ENCODE peak calls at places on chromosomes 12 and 14, in six cellular contexts. E, P, D, A, X and I are unnamed samples.

GRCh38 chr14:38209572-38210159 is 2.0 kb downstream of the SSTR1 start:
- DNase-seq in E (peak), P (peak), D (no peak), A (no peak), X (no peak), I (no peak)

GRCh38 chr14:104976198-104977007 is 1.8 kb downstream of the AHNAK2 start:
- DNase-seq in E (peak), P (peak), D (peak), A (peak), X (peak), I (peak)

GRCh38 chr12:91887957-91888356 is 257.7 kb downstream of the BTG1 start:
- DNase-seq in E (no peak), P (no peak), D (no peak), A (no peak), X (no peak), I (no peak)

GRCh38 chr12:57993834-57994233 is 52.5 kb downstream of the ATP23 start:
- DNase-seq in E (no peak), P (no peak), D (no peak), A (no peak), X (no peak), I (no peak)

GRCh38 chr14:79405511-79405910 is 805.8 kb downstream of the DIO2 start:
- DNase-seq in E (no peak), P (no peak), D (no peak), A (no peak), X (no peak), I (no peak)

GRCh38 chr12:93777249-93777648 is 100.1 kb downstream of the CRADD start:
- DNase-seq in E (no peak), P (no peak), D (no peak), A (peak), X (peak), I (peak)

GRCh38 chr12:127729381-127729780 is 537.6 kb upstream of the TMEM132C start:
- DNase-seq in E (no peak), P (no peak), D (no peak), A (no peak), X (no peak), I (peak)

GRCh38 chr12:103241184-103241583 is 254.6 kb downstream of the C12orf42 start:
- DNase-seq in E (peak), P (no peak), D (no peak), A (no peak), X (peak), I (no peak)

GRCh38 chr14:34593740-34594375 is 36.1 kb downstream of the SNX6 start:
- DNase-seq in E (no peak), P (no peak), D (no peak), A (no peak), X (peak), I (peak)

GRCh38 chr14:92581966-92582566 is 68.5 kb downstream of the RIN3 start:
- DNase-seq in E (no peak), P (no peak), D (no peak), A (no peak), X (no peak), I (no peak)

GRCh38 chr12:10722905-10723866 is at the start of gene YBX3:
- DNase-seq in E (peak), P (peak), D (peak), A (peak), X (peak), I (peak)

GRCh38 chr14:105488781-105489606 is 2.1 kb upstream of the TEDC1 start:
- DNase-seq in E (no peak), P (peak), D (peak), A (no peak), X (no peak), I (no peak)

GRCh38 chr12:124503305-124503704 is 64.1 kb downstream of the NCOR2 start:
- DNase-seq in E (no peak), P (no peak), D (no peak), A (no peak), X (no peak), I (no peak)

GRCh38 chr12:10190558-10191388 is 11.9 kb downstream of the TMEM52B start:
- DNase-seq in E (peak), P (peak), D (peak), A (peak), X (peak), I (peak)

GRCh38 chr12:131415781-131416180 is 295.1 kb upstream of the SFSWAP start:
- DNase-seq in E (no peak), P (no peak), D (no peak), A (no peak), X (peak), I (no peak)

GRCh38 chr14:75433631-75434556 is 6.1 kb downstream of the JDP2 start:
- DNase-seq in E (no peak), P (no peak), D (no peak), A (no peak), X (no peak), I (no peak)

GRCh38 chr12:109772622-109773321 is 59.1 kb downstream of the FAM222A start:
- DNase-seq in E (peak), P (no peak), D (no peak), A (no peak), X (peak), I (no peak)

GRCh38 chr14:68193970-68194634 is 374.5 kb downstream of the RAD51B start:
- DNase-seq in E (no peak), P (no peak), D (no peak), A (no peak), X (no peak), I (no peak)

GRCh38 chr12:95633049-95633545 is 81.8 kb upstream of the USP44 start:
- DNase-seq in E (peak), P (no peak), D (no peak), A (peak), X (peak), I (peak)

GRCh38 chr12:30965613-30965985 is 39.1 kb downstream of the TSPAN11 start:
- DNase-seq in E (no peak), P (no peak), D (no peak), A (no peak), X (no peak), I (no peak)

GRCh38 chr12:121872546-121873223 is 14.0 kb upstream of the HPD start:
- DNase-seq in E (no peak), P (peak), D (peak), A (peak), X (peak), I (peak)

GRCh38 chr14:92511472-92512247 is 1.9 kb upstream of the RIN3 start:
- DNase-seq in E (no peak), P (no peak), D (no peak), A (no peak), X (peak), I (peak)

GRCh38 chr12:24359418-24359817 is 409.9 kb upstream of the SOX5 start:
- DNase-seq in E (no peak), P (no peak), D (no peak), A (no peak), X (no peak), I (no peak)

GRCh38 chr14:69291891-69292586 is 32.1 kb downstream of the GALNT16 start:
- DNase-seq in E (no peak), P (no peak), D (no peak), A (peak), X (no peak), I (no peak)

GRCh38 chr14:98185036-98185435 is 1087.0 kb downstream of the BCL11B start:
- DNase-seq in E (no peak), P (no peak), D (no peak), A (no peak), X (no peak), I (no peak)

GRCh38 chr14:24232645-24233537 is at the start of gene GMPR2:
- DNase-seq in E (no peak), P (no peak), D (no peak), A (no peak), X (peak), I (no peak)

GRCh38 chr14:93049867-93050331 is 65.8 kb downstream of the ITPK1 start:
- DNase-seq in E (no peak), P (peak), D (no peak), A (peak), X (peak), I (no peak)

GRCh38 chr12:91127751-91128150 is 16.5 kb upstream of the LUM start:
- DNase-seq in E (no peak), P (no peak), D (no peak), A (no peak), X (no peak), I (peak)

GRCh38 chr14:101838476-101838875 is 77.0 kb downstream of the PPP2R5C start:
- DNase-seq in E (no peak), P (peak), D (no peak), A (no peak), X (no peak), I (no peak)

GRCh38 chr12:75489613-75490210 is 9.2 kb downstream of the GLIPR1 start:
- DNase-seq in E (no peak), P (no peak), D (no peak), A (no peak), X (peak), I (no peak)

GRCh38 chr12:82781288-82782078 is 94.8 kb downstream of the TMTC2 start:
- DNase-seq in E (no peak), P (no peak), D (no peak), A (no peak), X (no peak), I (no peak)

GRCh38 chr12:31906581-31907286 is 52.5 kb upstream of the RESF1 start:
- DNase-seq in E (peak), P (no peak), D (no peak), A (no peak), X (no peak), I (no peak)

DNA sequence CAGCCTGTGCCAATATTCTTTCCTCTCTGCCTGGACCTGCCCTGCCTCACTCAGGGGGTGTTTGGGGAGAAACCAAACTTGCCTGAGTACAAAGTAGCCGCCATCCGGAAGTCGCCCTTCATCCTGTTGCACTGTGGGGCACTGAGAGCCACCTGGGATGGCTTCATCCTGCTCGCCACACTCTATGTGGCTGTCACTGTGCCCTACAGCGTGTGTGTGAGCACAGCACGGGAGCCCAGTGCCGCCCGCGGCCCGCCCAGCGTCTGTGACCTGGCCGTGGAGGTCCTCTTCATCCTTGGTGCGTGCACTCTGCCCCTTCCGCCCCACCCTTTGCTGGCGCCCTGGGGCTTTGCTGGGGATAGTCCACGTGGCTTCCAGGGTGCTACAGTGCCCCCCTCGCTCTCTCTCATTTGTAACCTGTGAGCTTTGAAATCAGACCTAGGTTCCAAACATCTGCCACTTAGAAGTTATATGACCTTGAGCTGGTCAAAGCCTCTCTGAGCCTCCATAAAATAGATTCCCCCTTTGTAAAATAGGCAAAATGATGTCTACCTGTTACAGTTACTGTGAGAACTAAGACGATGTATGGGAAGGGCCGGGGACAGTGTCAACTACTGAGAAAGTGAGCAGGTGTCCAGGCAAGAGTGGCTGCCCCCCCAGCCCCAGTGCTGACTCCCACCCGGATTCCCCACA is 4.5 kb downstream of the KCNH3 start:
- DNase-seq in E (peak), P (no peak), D (no peak), A (no peak), X (peak), I (no peak)
- H3K4me3 ChIP-seq in E (no peak), P (no peak), D (no peak), A (no peak), X (no peak), I (no peak)

GRCh38 chr14:61587397-61587713 is 108.0 kb upstream of the HIF1A start:
- DNase-seq in E (no peak), P (no peak), D (no peak), A (no peak), X (no peak), I (no peak)
- H3K27ac ChIP-seq in E (peak), P (no peak), D (peak), A (peak), X (peak), I (peak)

GRCh38 chr14:50785506-50786063 is 45.4 kb downstream of the NIN start:
- DNase-seq in E (no peak), P (no peak), D (no peak), A (no peak), X (no peak), I (no peak)
- H3K4me3 ChIP-seq in E (no peak), P (no peak), D (no peak), A (no peak), X (no peak), I (no peak)

DNA sequence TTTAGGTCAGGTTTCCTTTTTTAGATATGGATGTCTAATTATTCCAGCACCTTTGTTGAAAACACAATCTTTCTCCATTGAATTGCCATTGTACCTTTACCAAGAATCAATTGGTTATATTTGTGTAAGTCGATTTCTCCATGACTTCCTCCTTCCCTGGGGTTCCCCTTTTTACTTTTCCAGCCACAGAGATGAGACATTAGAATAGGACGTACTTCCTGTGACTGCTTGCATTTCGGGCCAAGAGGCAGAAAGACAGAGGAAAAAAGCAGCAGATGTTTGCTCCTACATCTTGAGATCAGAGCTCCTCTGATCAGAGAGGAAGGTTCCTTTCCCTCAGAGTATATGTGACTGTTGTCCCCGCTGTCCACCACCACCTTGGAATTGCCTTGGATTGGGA is 453.7 kb upstream of the RGS6 start:
- DNase-seq in E (no peak), P (no peak), D (no peak), A (no peak), X (peak), I (peak)
- H3K27ac ChIP-seq in E (peak), P (no peak), D (no peak), A (peak), X (peak), I (peak)

GRCh38 chr12:6786416-6787094 is 2.8 kb upstream of the CD4 start:
- DNase-seq in E (no peak), P (no peak), D (no peak), A (no peak), X (no peak), I (no peak)

GRCh38 chr12:6791931-6792520 is 2.7 kb downstream of the CD4 start:
- DNase-seq in E (no peak), P (no peak), D (no peak), A (no peak), X (no peak), I (no peak)

GRCh38 chr12:6790496-6791150 is 1.3 kb downstream of the CD4 start:
- DNase-seq in E (no peak), P (no peak), D (no peak), A (no peak), X (no peak), I (no peak)

GRCh38 chr12:6787309-6787708 is 2.0 kb upstream of the CD4 start:
- DNase-seq in E (no peak), P (no peak), D (no peak), A (no peak), X (no peak), I (no peak)

GRCh38 chr12:6788972-6789905 is at the start of gene CD4:
- DNase-seq in E (peak), P (peak), D (peak), A (peak), X (peak), I (no peak)
- H3K4me3 ChIP-seq in E (peak), P (no peak), D (peak), A (peak), X (peak), I (no peak)